ENCODE peak calls at places on chromosomes 12 and 14, in six cellular contexts. J is pulmonary artery endothelial cell, C is heart right ventricle, A is SK-N-SH, L is heart left ventricle, M is G401. D is an unnamed sample.

GRCh38 chr14:52008136-52008535 is 18.8 kb downstream of the RTRAF start:
- DNase-seq in J (no peak), C (no peak), A (no peak), L (no peak), M (no peak), D (no peak)

GRCh38 chr14:68397371-68397779 is 395.5 kb downstream of the ZFP36L1 start:
- DNase-seq in J (no peak), C (peak; percentile 35), A (no peak), L (peak; percentile 67), M (no peak), D (no peak)

GRCh38 chr12:129102233-129102632 is 249.0 kb downstream of the GLT1D1 start:
- DNase-seq in J (no peak), C (no peak), A (no peak), L (no peak), M (no peak), D (no peak)

GRCh38 chr14:74611672-74612345 is at the start of gene LTBP2:
- DNase-seq in J (no peak), C (no peak), A (peak; percentile 68), L (no peak), M (no peak), D (no peak)

GRCh38 chr12:98698603-98699463 is 53.7 kb downstream of the APAF1 start:
- DNase-seq in J (peak; percentile 8), C (peak; percentile 34), A (peak; percentile 65), L (peak; percentile 50), M (peak; percentile 81), D (peak; percentile 62)

GRCh38 chr12:89390802-89391673 is 38.7 kb upstream of the DUSP6 start:
- DNase-seq in J (no peak), C (no peak), A (no peak), L (no peak), M (peak; percentile 45), D (no peak)

GRCh38 chr14:30375280-30375892 is 183.6 kb upstream of the G2E3 start:
- DNase-seq in J (peak; percentile 11), C (peak; percentile 42), A (peak; percentile 47), L (peak; percentile 23), M (peak; percentile 7), D (peak; percentile 64)

GRCh38 chr12:252634-253033 is 10.0 kb downstream of the SLC6A13 start:
- DNase-seq in J (no peak), C (no peak), A (no peak), L (no peak), M (no peak), D (no peak)

GRCh38 chr12:53536962-53537361 is 29.7 kb upstream of the NPFF start:
- DNase-seq in J (no peak), C (no peak), A (no peak), L (no peak), M (no peak), D (no peak)

GRCh38 chr14:73723799-73724621 is 9.8 kb upstream of the PNMA1 start:
- DNase-seq in J (peak; percentile 88), C (peak; percentile 74), A (peak; percentile 45), L (peak; percentile 81), M (no peak), D (no peak)

GRCh38 chr12:111359231-111359913 is 9.5 kb downstream of the PHETA1 start:
- DNase-seq in J (no peak), C (no peak), A (no peak), L (no peak), M (no peak), D (no peak)

GRCh38 chr12:53561590-53561953 is 54.3 kb upstream of the NPFF start:
- DNase-seq in J (peak; percentile 71), C (no peak), A (no peak), L (no peak), M (no peak), D (no peak)

GRCh38 chr12:125794401-125794800 is 729.2 kb downstream of the AACS start:
- DNase-seq in J (no peak), C (no peak), A (no peak), L (no peak), M (no peak), D (no peak)

GRCh38 chr14:104967414-104968152 is 10.6 kb downstream of the AHNAK2 start:
- DNase-seq in J (peak; percentile 45), C (peak; percentile 71), A (peak; percentile 51), L (peak; percentile 59), M (peak; percentile 30), D (no peak)

GRCh38 chr14:81275995-81276698 is 55.4 kb upstream of the GTF2A1 start:
- DNase-seq in J (no peak), C (no peak), A (no peak), L (no peak), M (no peak), D (peak; percentile 12)

GRCh38 chr12:49707127-49707811 is at the start of gene FMNL3:
- DNase-seq in J (peak; percentile 85), C (peak; percentile 99), A (peak; percentile 99), L (peak; percentile 98), M (peak; percentile 94), D (peak; percentile 95)

GRCh38 chr12:53805801-53806200 is 54.0 kb upstream of the CISTR start:
- DNase-seq in J (no peak), C (no peak), A (no peak), L (no peak), M (no peak), D (no peak)

GRCh38 chr14:106436310-106436905 is 910.0 kb downstream of the TMEM121 start:
- DNase-seq in J (no peak), C (peak; percentile 33), A (no peak), L (no peak), M (peak; percentile 6), D (peak; percentile 28)

GRCh38 chr12:94603434-94604068 is 46.8 kb downstream of the TMCC3 start:
- DNase-seq in J (no peak), C (peak; percentile 39), A (no peak), L (no peak), M (no peak), D (no peak)

GRCh38 chr12:108502922-108503321 is 12.2 kb upstream of the FICD start:
- DNase-seq in J (no peak), C (no peak), A (no peak), L (no peak), M (no peak), D (no peak)

GRCh38 chr14:45939572-45939971 is 686.6 kb upstream of the MIS18BP1 start:
- DNase-seq in J (no peak), C (no peak), A (no peak), L (no peak), M (no peak), D (no peak)

GRCh38 chr12:27952510-27952909 is 20.0 kb downstream of the PTHLH start:
- DNase-seq in J (no peak), C (no peak), A (no peak), L (no peak), M (no peak), D (no peak)

GRCh38 chr12:26853303-26854027 is 20.5 kb upstream of the ITPR2 start:
- DNase-seq in J (no peak), C (peak; percentile 61), A (peak; percentile 63), L (peak; percentile 60), M (peak; percentile 72), D (peak; percentile 69)

GRCh38 chr14:44979740-44980346 is 17.9 kb downstream of the TOGARAM1 start:
- DNase-seq in J (no peak), C (peak; percentile 50), A (peak; percentile 28), L (peak; percentile 27), M (peak; percentile 78), D (no peak)

GRCh38 chr12:104358353-104359003 is 54.9 kb downstream of the EID3 start:
- DNase-seq in J (no peak), C (peak; percentile 35), A (peak; percentile 58), L (peak; percentile 55), M (peak; percentile 38), D (peak; percentile 35)

GRCh38 chr12:65470261-65470660 is 191.8 kb downstream of the MSRB3 start:
- DNase-seq in J (no peak), C (no peak), A (no peak), L (no peak), M (no peak), D (no peak)

GRCh38 chr12:104347374-104348075 is 44.0 kb downstream of the EID3 start:
- DNase-seq in J (no peak), C (no peak), A (no peak), L (no peak), M (no peak), D (no peak)